ENCODE peak calls at places on chromosome 21, in six cellular contexts. Z, W, Y, M, J and T are unnamed samples.

GRCh38 chr21:43294194-43294902 is 125.5 kb downstream of the CRYAA start:
- DNase-seq in Z (no peak), M (peak), W (no peak), Y (no peak), J (peak), T (no peak)

GRCh38 chr21:43005635-43006034 is 31.3 kb downstream of the PKNOX1 start:
- DNase-seq in M (no peak), Y (no peak), W (no peak), J (no peak), Z (no peak), T (no peak)

GRCh38 chr21:31731112-31731801 is 661 bp downstream of the SCAF4 start:
- DNase-seq in Y (peak), Z (no peak), J (peak), W (no peak), M (peak), T (peak)

GRCh38 chr21:41726970-41727783 is 39.7 kb downstream of the RIPK4 start:
- DNase-seq in Y (no peak), W (no peak), M (peak), Z (no peak), J (peak), T (no peak)

GRCh38 chr21:42002421-42002958 is 7.7 kb downstream of the ZBTB21 start:
- DNase-seq in Y (no peak), J (no peak), W (no peak), Z (peak), M (no peak), T (peak)

GRCh38 chr21:17552410-17552809 is 39.6 kb downstream of the CXADR start:
- DNase-seq in W (no peak), M (no peak), Y (no peak), Z (no peak), J (no peak), T (no peak)

GRCh38 chr21:31658053-31658452 is 1.4 kb upstream of the SOD1 start:
- DNase-seq in M (no peak), Z (no peak), Y (no peak), J (no peak), W (no peak), T (no peak)

GRCh38 chr21:42564561-42564971 is 50.9 kb downstream of the SLC37A1 start:
- DNase-seq in J (no peak), Y (peak), W (no peak), M (no peak), Z (no peak), T (no peak)

GRCh38 chr21:42237577-42237976 is 18.6 kb downstream of the ABCG1 start:
- DNase-seq in W (no peak), M (no peak), Y (no peak), J (no peak), Z (no peak), T (no peak)

GRCh38 chr21:31447477-31447876 is 103.4 kb upstream of the TIAM1 start:
- DNase-seq in J (peak), M (no peak), Y (no peak), Z (no peak), W (no peak), T (no peak)

GRCh38 chr21:37993071-37993470 is 76.8 kb upstream of the KCNJ6 start:
- DNase-seq in W (no peak), Z (no peak), J (no peak), Y (no peak), M (no peak), T (no peak)
- H3K27ac ChIP-seq in W (no peak), Z (no peak), J (no peak), Y (no peak), M (no peak), T (no peak)

GRCh38 chr21:46422636-46423241 is 36.0 kb upstream of the DIP2A start:
- DNase-seq in W (no peak), J (no peak), Z (no peak), M (no peak), Y (no peak), T (no peak)
- H3K27ac ChIP-seq in W (no peak), J (peak), Z (no peak), M (no peak), Y (peak), T (no peak)

DNA sequence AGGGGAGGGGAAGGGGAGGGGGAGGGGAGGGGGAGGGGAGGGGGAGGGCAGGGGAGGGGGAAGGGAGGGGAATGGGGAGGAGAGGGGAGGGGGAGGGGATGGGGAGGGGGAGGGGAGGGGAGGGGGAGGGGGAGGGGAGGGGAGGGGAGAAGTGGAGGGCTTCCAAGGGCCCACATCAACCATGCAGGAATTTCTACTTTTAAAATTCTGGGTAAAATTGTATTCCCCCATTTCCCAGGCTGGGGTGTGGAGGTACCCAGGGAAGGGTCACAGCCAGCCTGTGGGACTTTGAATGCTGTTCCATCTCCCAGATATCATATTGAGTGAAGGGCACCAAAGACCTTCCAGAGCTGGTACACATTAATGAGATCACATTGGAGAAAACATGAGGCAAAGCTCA is 126.9 kb upstream of the ETS2 start:
- DNase-seq in Y (no peak), Z (no peak), J (no peak), W (no peak), M (no peak), T (no peak)
- H3K27ac ChIP-seq in Y (no peak), Z (no peak), J (no peak), W (no peak), M (no peak), T (no peak)

DNA sequence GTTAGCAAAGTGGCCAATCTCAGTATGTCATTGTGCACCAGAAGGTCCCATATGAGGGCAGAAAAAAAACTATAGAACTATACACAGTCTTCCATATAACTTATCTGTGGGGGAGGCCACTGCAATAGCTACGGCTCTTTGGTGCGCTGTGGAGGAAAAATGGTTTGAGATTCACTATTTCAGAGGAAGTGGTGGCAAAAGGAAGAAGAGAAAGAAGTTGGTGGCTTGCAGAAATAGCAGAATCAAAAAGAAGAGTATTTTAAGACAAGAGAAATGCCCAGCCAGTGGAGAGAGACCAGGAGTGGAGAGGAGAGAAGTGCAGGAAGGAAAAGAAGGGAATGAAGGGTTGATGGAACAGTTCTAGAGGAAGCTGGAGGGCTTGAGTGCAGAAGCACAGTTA is 64.7 kb downstream of the RUNX1 start:
- DNase-seq in M (no peak), W (no peak), Z (no peak), J (no peak), Y (no peak), T (no peak)
- H3K27ac ChIP-seq in M (no peak), W (no peak), Z (no peak), J (no peak), Y (no peak), T (no peak)

DNA sequence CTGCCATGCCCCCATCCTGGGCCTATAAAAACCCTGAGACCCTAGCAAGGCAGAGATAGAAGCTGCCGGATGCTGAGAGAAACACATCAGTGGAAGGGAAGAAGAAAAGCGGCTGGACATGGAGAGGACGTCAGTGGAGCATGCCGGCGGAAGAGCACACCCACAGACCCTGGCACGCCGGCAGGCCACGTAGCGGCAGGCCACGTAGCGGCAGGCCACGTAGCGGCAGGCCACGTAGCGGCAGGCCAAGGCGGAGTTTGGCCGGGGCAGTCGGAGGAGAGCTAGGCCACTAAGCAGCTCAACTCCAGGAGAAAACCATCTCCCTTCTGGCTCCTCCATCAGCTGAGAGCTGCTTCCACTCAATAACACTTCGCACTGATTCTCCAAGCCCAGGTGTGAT is 35.1 kb downstream of the LRRC3 start:
- DNase-seq in W (no peak), Z (no peak), J (no peak), M (no peak), Y (no peak), T (no peak)
- H3K27ac ChIP-seq in W (no peak), Z (no peak), J (no peak), M (no peak), Y (no peak), T (no peak)

DNA sequence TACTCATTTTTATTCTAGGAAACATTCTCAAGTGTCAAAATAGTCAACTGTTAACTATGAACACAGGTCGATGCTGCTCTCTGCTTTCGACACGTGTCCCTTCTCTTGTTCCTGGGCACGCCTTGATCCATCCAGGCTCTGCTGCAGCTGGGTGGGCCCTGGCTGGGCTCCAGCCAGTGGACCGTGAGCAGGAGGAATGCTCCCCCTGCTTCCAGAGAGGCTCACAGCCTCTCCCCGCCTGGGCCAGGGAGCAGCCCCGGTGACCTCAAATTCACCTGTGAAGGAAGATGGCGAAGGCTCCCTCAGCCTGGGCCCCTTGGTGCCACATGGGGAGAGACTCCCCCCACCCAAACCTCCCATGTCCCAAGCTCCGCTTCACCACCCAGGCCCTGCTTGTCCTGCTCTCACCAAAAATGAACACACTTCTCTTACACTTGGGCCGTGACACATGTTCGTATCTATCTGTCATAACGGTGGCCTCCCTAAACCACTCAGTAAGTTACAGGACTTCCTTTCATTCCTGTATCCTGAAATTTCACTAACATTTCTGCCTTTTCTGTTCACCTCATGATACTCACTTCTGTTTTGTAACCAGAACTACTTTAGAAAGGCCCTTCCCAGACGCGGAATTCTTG is 24.5 kb upstream of the ADARB1 start:
- DNase-seq in M (no peak), W (no peak), Y (no peak), J (peak), Z (no peak), T (no peak)
- H3K27ac ChIP-seq in M (no peak), W (no peak), Y (no peak), J (peak), Z (peak), T (no peak)